ENCODE peak calls at places on chromosomes 2 and 18, in five cellular contexts. One of them, this sample, is unnamed. For H3K4me1 and H3K27me3, the result is how much of the 10 kb centered on the place peaks cover.

GRCh38 chr2:202657876-202658275 is 23.1 kb downstream of the FAM117B start:
- ATAC-seq in upper lobe of left lung: no peak
- ATAC-seq in HepG2: no peak
- ATAC-seq in K562: no peak
- ATAC-seq in GM12878: no peak
- ATAC-seq in this sample: no peak

GRCh38 chr18:41126541-41127235 is 828.3 kb upstream of the PIK3C3 start:
- ATAC-seq in upper lobe of left lung: no peak
- ATAC-seq in HepG2: no peak
- ATAC-seq in K562: no peak
- ATAC-seq in GM12878: no peak
- ATAC-seq in this sample: no peak

GRCh38 chr18:45755936-45756335 is 32.0 kb downstream of the SLC14A1 start:
- ATAC-seq in upper lobe of left lung: no peak
- ATAC-seq in HepG2: no peak
- ATAC-seq in K562: no peak
- ATAC-seq in GM12878: no peak
- ATAC-seq in this sample: peak

GRCh38 chr2:136238214-136238551 is 120.2 kb upstream of the CXCR4 start:
- ATAC-seq in upper lobe of left lung: peak
- ATAC-seq in HepG2: no peak
- ATAC-seq in K562: no peak
- ATAC-seq in GM12878: peak
- ATAC-seq in this sample: peak

GRCh38 chr2:206881708-206882335 is 57.5 kb upstream of the CPO start:
- ATAC-seq in upper lobe of left lung: no peak
- ATAC-seq in HepG2: no peak
- ATAC-seq in K562: no peak
- ATAC-seq in GM12878: no peak
- ATAC-seq in this sample: no peak

GRCh38 chr2:20609349-20609994 is 41.4 kb downstream of the HS1BP3 start:
- ATAC-seq in upper lobe of left lung: peak
- ATAC-seq in HepG2: peak
- ATAC-seq in K562: peak
- ATAC-seq in GM12878: no peak
- ATAC-seq in this sample: peak

GRCh38 chr2:134432438-134432883 is 178.6 kb downstream of the MGAT5 start:
- ATAC-seq in upper lobe of left lung: no peak
- ATAC-seq in HepG2: peak
- ATAC-seq in K562: no peak
- ATAC-seq in GM12878: no peak
- ATAC-seq in this sample: no peak

GRCh38 chr18:27114842-27115241 is 70.3 kb downstream of the CHST9 start:
- ATAC-seq in upper lobe of left lung: no peak
- ATAC-seq in HepG2: no peak
- ATAC-seq in K562: no peak
- ATAC-seq in GM12878: no peak
- ATAC-seq in this sample: no peak

GRCh38 chr18:8186413-8186812 is 422.8 kb upstream of the RAB12 start:
- ATAC-seq in upper lobe of left lung: no peak
- ATAC-seq in HepG2: no peak
- ATAC-seq in K562: no peak
- ATAC-seq in GM12878: no peak
- ATAC-seq in this sample: no peak

GRCh38 chr2:160390544-160391258 is 102.9 kb downstream of the RBMS1 start:
- ATAC-seq in upper lobe of left lung: no peak
- ATAC-seq in HepG2: no peak
- ATAC-seq in K562: no peak
- ATAC-seq in GM12878: no peak
- ATAC-seq in this sample: no peak

GRCh38 chr18:29123706-29124530 is 947.0 kb upstream of the CDH2 start:
- ATAC-seq in upper lobe of left lung: no peak
- ATAC-seq in HepG2: no peak
- ATAC-seq in K562: no peak
- ATAC-seq in GM12878: no peak
- ATAC-seq in this sample: no peak

GRCh38 chr18:50775207-50775606 is 44.6 kb downstream of the MRO start:
- ATAC-seq in upper lobe of left lung: no peak
- ATAC-seq in HepG2: no peak
- ATAC-seq in K562: peak
- ATAC-seq in GM12878: no peak
- ATAC-seq in this sample: no peak

GRCh38 chr2:110639972-110640371 is 37.9 kb downstream of the BUB1 start:
- ATAC-seq in upper lobe of left lung: no peak
- ATAC-seq in HepG2: no peak
- ATAC-seq in K562: no peak
- ATAC-seq in GM12878: no peak
- ATAC-seq in this sample: no peak

DNA sequence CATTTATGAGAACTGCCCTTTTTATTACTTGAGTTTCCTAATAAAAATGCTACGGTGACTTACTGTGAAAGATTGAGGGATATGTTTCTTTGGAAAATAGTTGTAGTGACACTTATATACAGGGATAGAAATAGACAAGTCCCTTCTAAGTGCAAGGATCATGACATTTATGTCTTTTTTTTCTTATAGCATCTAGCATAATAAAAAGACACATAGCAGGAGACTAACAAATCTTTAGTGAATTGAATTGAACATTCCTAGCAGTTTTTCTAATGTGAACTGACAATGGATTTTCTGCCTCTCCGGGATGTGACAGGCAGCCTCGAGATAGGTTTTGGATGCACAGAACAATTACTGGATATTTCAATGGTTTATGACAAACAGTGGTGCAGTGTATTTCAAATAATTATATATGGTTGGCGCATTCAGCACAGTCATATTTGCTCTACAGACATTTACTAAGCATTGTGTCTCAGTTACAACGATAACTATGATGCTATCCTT is 562.8 kb downstream of the ADCYAP1 start:
- ATAC-seq in upper lobe of left lung: no peak
- ATAC-seq in HepG2: no peak
- ATAC-seq in K562: no peak
- ATAC-seq in GM12878: no peak
- ATAC-seq in this sample: no peak
- TF ChIP-seq EP300 in upper lobe of left lung: no peak
- TF ChIP-seq EP300 in HepG2: no peak
- TF ChIP-seq EP300 in K562: no peak
- TF ChIP-seq EP300 in GM12878: no peak
- TF ChIP-seq EP300 in this sample: no peak

GRCh38 chr2:231129216-231129615 is 4.4 kb upstream of the HTR2B start:
- ATAC-seq in upper lobe of left lung: no peak
- ATAC-seq in HepG2: no peak
- ATAC-seq in K562: no peak
- ATAC-seq in GM12878: no peak
- ATAC-seq in this sample: no peak

GRCh38 chr2:231127936-231128335 is 3.1 kb upstream of the HTR2B start:
- ATAC-seq in upper lobe of left lung: no peak
- ATAC-seq in HepG2: no peak
- ATAC-seq in K562: no peak
- ATAC-seq in GM12878: no peak
- ATAC-seq in this sample: no peak

GRCh38 chr2:231130657-231131056 is 5.8 kb upstream of the HTR2B start:
- ATAC-seq in upper lobe of left lung: no peak
- ATAC-seq in HepG2: no peak
- ATAC-seq in K562: no peak
- ATAC-seq in GM12878: no peak
- ATAC-seq in this sample: no peak

GRCh38 chr2:231127480-231127879 is 2.6 kb upstream of the HTR2B start:
- ATAC-seq in upper lobe of left lung: no peak
- ATAC-seq in HepG2: no peak
- ATAC-seq in K562: no peak
- ATAC-seq in GM12878: no peak
- ATAC-seq in this sample: no peak

DNA sequence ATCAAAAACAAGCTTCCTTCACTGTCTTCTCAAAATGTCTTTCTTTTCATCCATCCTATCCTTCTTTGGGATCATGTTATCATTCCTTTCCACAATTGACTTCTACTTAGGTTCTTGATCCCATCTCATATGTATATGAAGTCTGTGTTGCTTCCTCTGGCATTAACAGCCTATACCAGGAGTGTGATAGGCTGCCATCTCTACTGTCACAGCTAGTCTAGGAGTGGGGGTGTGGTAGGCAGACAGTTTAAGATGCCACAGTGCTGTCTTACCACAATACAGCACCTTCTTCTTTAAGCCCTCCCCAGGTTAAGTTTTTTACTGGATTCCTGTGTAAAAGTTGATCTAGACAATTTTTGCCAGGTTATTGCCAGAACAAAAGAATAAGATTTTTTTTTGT is 3.7 kb upstream of the HTR2B start:
- ATAC-seq in upper lobe of left lung: no peak
- ATAC-seq in HepG2: no peak
- ATAC-seq in K562: no peak
- ATAC-seq in GM12878: peak
- ATAC-seq in this sample: no peak
- H3K4me1 ChIP-seq in upper lobe of left lung: under half
- H3K4me1 ChIP-seq in HepG2: under half
- H3K4me1 ChIP-seq in K562: under half
- H3K4me1 ChIP-seq in GM12878: under half
- H3K4me1 ChIP-seq in this sample: under half

DNA sequence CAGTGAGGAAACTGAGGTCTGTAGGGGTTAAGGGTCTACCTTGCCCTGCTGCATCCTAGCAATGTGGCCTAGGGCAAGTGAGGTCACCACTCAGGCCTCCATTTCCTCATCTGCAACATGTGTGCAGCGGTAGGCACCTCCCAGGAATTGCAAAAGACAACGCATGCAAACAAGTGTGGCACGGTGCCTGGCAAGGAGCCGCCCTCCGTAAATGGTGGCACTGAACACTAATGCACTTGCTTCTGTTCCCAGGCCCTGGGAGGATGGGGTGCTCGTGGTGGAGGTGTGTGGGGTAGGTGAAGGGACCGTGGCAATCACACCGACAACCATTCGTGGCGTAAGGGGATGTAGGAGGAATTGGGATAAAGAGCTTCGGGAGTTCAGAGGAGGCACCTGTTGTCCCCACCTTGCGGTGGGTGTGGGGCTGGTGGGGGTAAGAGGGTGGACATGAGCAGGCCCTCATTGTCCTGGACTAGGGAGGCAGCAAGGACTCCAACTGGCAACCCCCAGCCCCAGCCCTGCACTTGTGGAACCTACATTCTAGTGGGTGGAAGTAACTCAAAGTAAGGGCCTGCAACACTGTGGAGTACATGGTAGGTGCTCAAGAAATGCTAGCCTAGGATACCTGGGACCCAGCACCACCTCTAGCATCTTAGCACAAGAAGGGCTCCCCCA is 26.0 kb downstream of the ATOH8 start:
- ATAC-seq in upper lobe of left lung: peak
- ATAC-seq in HepG2: no peak
- ATAC-seq in K562: no peak
- ATAC-seq in GM12878: no peak
- ATAC-seq in this sample: no peak
- H3K27me3 ChIP-seq in upper lobe of left lung: under half
- H3K27me3 ChIP-seq in HepG2: under half
- H3K27me3 ChIP-seq in K562: under half
- H3K27me3 ChIP-seq in GM12878: under half
- H3K27me3 ChIP-seq in this sample: under half

GRCh38 chr2:163774862-163775261 is 39.1 kb upstream of the FIGN start:
- ATAC-seq in upper lobe of left lung: peak
- ATAC-seq in HepG2: no peak
- ATAC-seq in K562: no peak
- ATAC-seq in GM12878: no peak
- ATAC-seq in this sample: peak

GRCh38 chr2:163768881-163769681 is 33.3 kb upstream of the FIGN start:
- ATAC-seq in upper lobe of left lung: no peak
- ATAC-seq in HepG2: no peak
- ATAC-seq in K562: no peak
- ATAC-seq in GM12878: no peak
- ATAC-seq in this sample: no peak

GRCh38 chr2:163775304-163775703 is 39.5 kb upstream of the FIGN start:
- ATAC-seq in upper lobe of left lung: no peak
- ATAC-seq in HepG2: no peak
- ATAC-seq in K562: no peak
- ATAC-seq in GM12878: no peak
- ATAC-seq in this sample: no peak

GRCh38 chr2:163773276-163773675 is 37.5 kb upstream of the FIGN start:
- ATAC-seq in upper lobe of left lung: no peak
- ATAC-seq in HepG2: no peak
- ATAC-seq in K562: no peak
- ATAC-seq in GM12878: no peak
- ATAC-seq in this sample: no peak

DNA sequence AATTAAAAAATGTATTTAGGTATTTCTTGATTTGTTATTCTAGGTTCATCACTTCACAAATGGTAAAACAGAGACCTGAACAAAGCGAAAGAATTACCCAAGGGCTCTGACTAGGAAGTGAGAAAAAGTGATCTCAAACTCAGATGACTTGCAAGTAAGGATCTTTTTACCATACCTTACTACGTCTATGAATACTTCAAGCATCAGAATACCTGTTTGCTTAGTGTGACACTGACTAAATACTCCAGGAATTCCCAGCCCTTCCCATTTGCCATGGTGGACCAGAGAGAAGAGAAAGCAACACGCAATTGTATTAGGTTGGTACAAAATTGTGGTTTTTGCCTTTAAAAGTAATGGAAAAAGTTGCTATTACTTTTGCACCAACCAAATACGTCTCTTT is 35.8 kb upstream of the FIGN start:
- ATAC-seq in upper lobe of left lung: no peak
- ATAC-seq in HepG2: no peak
- ATAC-seq in K562: no peak
- ATAC-seq in GM12878: no peak
- ATAC-seq in this sample: no peak
- TF ChIP-seq EP300 in upper lobe of left lung: no peak
- TF ChIP-seq EP300 in HepG2: no peak
- TF ChIP-seq EP300 in K562: no peak
- TF ChIP-seq EP300 in GM12878: no peak
- TF ChIP-seq EP300 in this sample: no peak

GRCh38 chr2:150256746-150257145 is 230.7 kb downstream of the RND3 start:
- ATAC-seq in upper lobe of left lung: no peak
- ATAC-seq in HepG2: no peak
- ATAC-seq in K562: no peak
- ATAC-seq in GM12878: no peak
- ATAC-seq in this sample: no peak

GRCh38 chr2:150259746-150260145 is 227.7 kb downstream of the RND3 start:
- ATAC-seq in upper lobe of left lung: no peak
- ATAC-seq in HepG2: no peak
- ATAC-seq in K562: no peak
- ATAC-seq in GM12878: no peak
- ATAC-seq in this sample: no peak

GRCh38 chr2:150255528-150255927 is 231.9 kb downstream of the RND3 start:
- ATAC-seq in upper lobe of left lung: peak
- ATAC-seq in HepG2: no peak
- ATAC-seq in K562: no peak
- ATAC-seq in GM12878: no peak
- ATAC-seq in this sample: no peak
- H3K4me1 ChIP-seq in upper lobe of left lung: under half
- H3K4me1 ChIP-seq in HepG2: under half
- H3K4me1 ChIP-seq in K562: under half
- H3K4me1 ChIP-seq in GM12878: under half
- H3K4me1 ChIP-seq in this sample: under half

DNA sequence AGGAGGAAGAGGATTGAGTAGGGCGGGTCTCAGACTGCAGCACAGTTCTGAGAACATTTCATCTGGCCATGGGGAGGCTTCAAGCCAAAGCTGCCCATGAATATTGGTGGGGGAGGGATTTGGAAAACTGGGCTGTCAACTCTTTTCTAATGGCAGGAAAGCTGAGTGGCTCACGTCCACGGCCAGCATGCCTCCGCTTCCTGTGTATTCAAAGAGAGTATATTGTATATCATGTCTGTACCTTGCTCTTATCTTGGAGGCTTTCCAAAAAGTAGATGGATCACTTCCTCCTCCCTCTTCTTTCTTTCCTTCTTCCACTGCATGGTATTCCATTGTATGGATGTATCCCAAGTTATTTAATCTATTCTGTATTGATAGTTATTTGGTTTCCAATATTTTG is 24.4 kb downstream of the MC2R start:
- ATAC-seq in upper lobe of left lung: no peak
- ATAC-seq in HepG2: no peak
- ATAC-seq in K562: no peak
- ATAC-seq in GM12878: no peak
- ATAC-seq in this sample: no peak
- H3K27me3 ChIP-seq in upper lobe of left lung: under half
- H3K27me3 ChIP-seq in HepG2: under half
- H3K27me3 ChIP-seq in K562: under half
- H3K27me3 ChIP-seq in GM12878: under half
- H3K27me3 ChIP-seq in this sample: under half